ENCODE peak calls at places on chromosomes 1 and 21, in seven cellular contexts. M is suprapubic skin, J is transverse colon, N is sigmoid colon, H is K562, K is stomach, I is H1. F is an unnamed sample.

GRCh38 chr1:175152006-175152652 is 40.4 kb downstream of the KIAA0040 start:
- DNase-seq in I (no peak), M (no peak), H (peak), K (peak), J (peak), N (peak), F (peak)

GRCh38 chr1:156639601-156640101 is 2.3 kb upstream of the BCAN start:
- DNase-seq in J (no peak), M (no peak), I (no peak), H (no peak), K (no peak), N (no peak), F (no peak)

GRCh38 chr1:181104042-181104789 is 15.7 kb downstream of the IER5 start:
- DNase-seq in H (no peak), K (no peak), I (no peak), J (no peak), N (no peak), M (no peak), F (peak)

GRCh38 chr21:44293551-44294231 is 6.2 kb upstream of the PFKL start:
- DNase-seq in N (no peak), H (no peak), M (no peak), I (no peak), J (no peak), K (no peak), F (no peak)

GRCh38 chr1:46526689-46527291 is 24.7 kb downstream of the KNCN start:
- DNase-seq in M (no peak), N (no peak), H (peak), J (peak), K (peak), I (no peak), F (no peak)

GRCh38 chr1:98991127-98992003 is 13.3 kb downstream of the PLPPR5 start:
- DNase-seq in I (no peak), K (no peak), N (no peak), M (no peak), J (no peak), H (no peak), F (no peak)

GRCh38 chr1:90371106-90371813 is 345.8 kb downstream of the BARHL2 start:
- DNase-seq in J (no peak), M (no peak), I (no peak), N (no peak), H (no peak), K (no peak), F (no peak)

GRCh38 chr1:39205102-39205780 is 746 bp downstream of the MACF1 start:
- DNase-seq in J (peak), N (no peak), M (no peak), H (peak), I (no peak), K (peak), F (no peak)

GRCh38 chr1:18199462-18199861 is 91.9 kb downstream of the IGSF21 start:
- DNase-seq in H (no peak), J (no peak), K (no peak), I (no peak), N (no peak), M (no peak), F (no peak)

GRCh38 chr1:14602131-14602530 is 3.6 kb downstream of the KAZN start:
- DNase-seq in H (no peak), I (no peak), J (peak), M (peak), K (peak), N (peak), F (no peak)

GRCh38 chr1:174626031-174627020 is 178.6 kb downstream of the GPR52 start:
- DNase-seq in J (no peak), I (no peak), H (no peak), M (no peak), N (no peak), K (no peak), F (no peak)

GRCh38 chr1:171397851-171398469 is 84.0 kb downstream of the FMO4 start:
- DNase-seq in J (no peak), M (no peak), I (no peak), K (no peak), N (no peak), H (no peak), F (no peak)

GRCh38 chr21:46377789-46378188 is 53.8 kb downstream of the PCNT start:
- DNase-seq in H (no peak), J (no peak), N (no peak), M (no peak), K (no peak), I (no peak), F (no peak)

GRCh38 chr1:60245371-60245770 is 171.8 kb upstream of the C1orf87 start:
- DNase-seq in J (no peak), I (no peak), N (no peak), M (no peak), H (no peak), K (no peak), F (no peak)

GRCh38 chr1:181545385-181545784 is 62.1 kb downstream of the CACNA1E start:
- DNase-seq in M (no peak), K (no peak), J (no peak), I (no peak), H (no peak), N (no peak), F (no peak)

GRCh38 chr1:28602536-28603439 is 10.7 kb downstream of the RAB42 start:
- DNase-seq in J (peak), M (no peak), H (peak), N (peak), K (peak), I (no peak), F (peak)

GRCh38 chr1:185477638-185478216 is 160.7 kb upstream of the IVNS1ABP start:
- DNase-seq in H (no peak), M (no peak), J (peak), N (no peak), I (no peak), K (peak), F (no peak)

GRCh38 chr1:222046684-222047083 is 304.8 kb upstream of the DUSP10 start:
- DNase-seq in J (no peak), H (no peak), I (no peak), K (no peak), N (no peak), M (no peak), F (no peak)

GRCh38 chr1:201591981-201592380 is 53.1 kb downstream of the NAV1 start:
- DNase-seq in K (no peak), H (no peak), J (no peak), M (no peak), N (peak), I (no peak), F (no peak)

GRCh38 chr1:199161766-199162303 is 523.0 kb downstream of the PTPRC start:
- DNase-seq in J (no peak), I (no peak), N (no peak), K (no peak), M (no peak), H (no peak), F (no peak)

GRCh38 chr1:220827445-220828210 is 40.9 kb downstream of the MTARC1 start:
- DNase-seq in N (no peak), M (no peak), K (no peak), I (no peak), H (no peak), J (no peak), F (no peak)

GRCh38 chr1:18557621-18558465 is 72.8 kb upstream of the PAX7 start:
- DNase-seq in H (no peak), J (peak), M (no peak), K (peak), I (peak), N (no peak), F (no peak)

GRCh38 chr1:34900775-34901502 is 28.5 kb downstream of the DLGAP3 start:
- DNase-seq in K (no peak), H (no peak), N (no peak), M (no peak), I (no peak), J (no peak), F (no peak)

GRCh38 chr1:20726932-20727745 is 5.4 kb downstream of the SH2D5 start:
- DNase-seq in M (no peak), J (no peak), K (peak), H (no peak), N (peak), I (no peak), F (no peak)

GRCh38 chr1:56709269-56709880 is 64.3 kb downstream of the PRKAA2 start:
- DNase-seq in J (no peak), M (no peak), N (no peak), I (no peak), K (no peak), H (peak), F (peak)

GRCh38 chr1:10170362-10170665 is 40.1 kb upstream of the KIF1B start:
- DNase-seq in J (no peak), K (no peak), N (no peak), M (no peak), H (no peak), I (no peak), F (no peak)

GRCh38 chr1:63116016-63116415 is 206.4 kb upstream of the FOXD3 start:
- DNase-seq in N (no peak), J (no peak), H (no peak), I (no peak), K (no peak), M (no peak), F (no peak)

GRCh38 chr1:63119575-63120155 is 202.7 kb upstream of the FOXD3 start:
- DNase-seq in K (no peak), I (no peak), M (no peak), N (no peak), H (no peak), J (no peak), F (no peak)

GRCh38 chr1:63112155-63112914 is 210.0 kb upstream of the FOXD3 start:
- DNase-seq in I (peak), K (no peak), N (no peak), J (no peak), M (no peak), H (no peak), F (no peak)

DNA sequence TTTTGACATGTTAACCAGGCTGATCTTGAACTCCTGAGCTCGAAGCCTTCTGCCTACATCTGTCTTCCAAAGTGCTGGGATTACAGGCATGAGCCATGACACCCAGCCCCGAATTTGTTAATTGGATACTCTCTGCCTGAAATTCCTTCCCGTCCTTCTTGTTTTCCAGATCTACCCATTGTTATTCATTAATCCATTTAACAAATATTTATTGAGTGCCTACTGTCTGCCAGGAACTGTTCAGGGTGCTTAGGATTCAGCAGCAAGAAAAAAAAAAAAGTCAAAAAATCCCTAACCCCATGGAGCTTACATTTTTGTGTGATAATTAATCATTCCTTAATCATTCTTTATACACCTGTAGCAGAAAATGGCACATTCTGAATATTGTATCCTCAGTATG is 206.8 kb upstream of the FOXD3 start:
- DNase-seq in J (no peak), H (no peak), M (no peak), I (no peak), K (no peak), N (no peak), F (no peak)
- TF ChIP-seq EP300 in J (no peak), H (no peak), M (no peak), I (no peak), K (no peak), N (no peak), F (no peak)

DNA sequence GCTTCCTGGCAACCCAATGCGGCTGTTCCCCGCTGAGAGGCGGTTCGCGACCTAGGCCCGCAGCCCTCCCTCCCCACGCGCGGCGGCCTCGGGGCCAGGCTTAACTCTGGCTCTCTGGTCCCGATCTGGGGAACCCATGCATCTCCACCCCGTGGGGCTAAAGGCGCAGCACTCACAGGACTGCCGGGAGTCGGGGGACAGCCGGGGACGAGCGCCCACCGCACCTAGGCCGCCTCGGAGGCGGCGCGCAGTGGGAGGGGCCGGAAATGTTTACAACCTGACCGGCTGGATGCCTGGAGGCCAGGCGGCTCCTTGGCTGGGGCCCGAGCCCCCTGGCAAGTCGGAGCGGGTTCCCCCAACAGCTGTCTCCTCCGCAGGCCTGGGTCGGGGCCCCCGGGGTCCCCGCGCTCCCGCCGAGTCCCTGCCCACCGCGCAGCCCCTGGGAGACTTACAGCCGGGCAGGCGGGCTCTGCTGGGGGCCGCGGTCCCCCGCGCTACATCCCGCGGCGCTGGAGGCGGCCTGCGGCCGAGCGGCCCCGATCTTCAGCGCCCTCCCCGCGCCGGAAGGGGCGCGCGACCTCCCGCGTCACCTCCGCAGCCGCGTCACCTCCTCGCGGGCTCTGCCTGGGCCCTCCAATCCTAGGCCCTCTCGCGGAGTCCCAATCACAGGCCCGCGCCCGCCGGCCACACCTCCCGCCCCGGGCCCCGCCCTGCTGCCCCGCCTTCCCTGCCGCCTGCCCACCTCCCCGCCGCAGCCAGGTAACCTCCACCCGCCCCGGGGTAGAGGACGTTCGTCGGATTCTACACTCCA is at the start of gene ADIPOR1:
- DNase-seq in M (peak), J (peak), H (peak), N (peak), K (peak), I (no peak), F (peak)
- TF ChIP-seq EP300 in M (no peak), J (no peak), H (no peak), N (no peak), K (no peak), I (no peak), F (no peak)

DNA sequence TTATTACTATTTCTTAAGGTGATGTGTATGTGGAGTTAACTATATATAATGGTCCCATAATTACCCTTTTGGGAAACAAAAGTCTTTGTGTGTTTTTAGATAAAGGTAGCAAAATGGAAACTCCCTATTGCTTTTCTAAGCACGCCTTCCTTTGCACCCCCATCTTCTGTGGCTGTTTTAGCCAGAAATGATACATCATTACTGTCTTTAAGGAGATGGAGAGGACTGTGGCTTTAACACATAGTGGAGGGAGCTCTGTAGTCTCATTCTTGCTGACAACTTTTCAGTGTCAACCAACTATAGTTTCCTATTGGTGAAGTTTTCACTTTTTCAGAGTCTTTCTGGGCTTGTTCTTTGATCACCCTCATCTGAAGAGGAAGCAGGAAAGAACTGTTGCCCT is 1.0 kb downstream of the APOBEC4 start:
- DNase-seq in M (no peak), N (no peak), J (no peak), K (no peak), H (no peak), I (no peak), F (no peak)
- TF ChIP-seq EP300 in M (no peak), N (no peak), J (no peak), K (no peak), H (no peak), I (no peak), F (no peak)

DNA sequence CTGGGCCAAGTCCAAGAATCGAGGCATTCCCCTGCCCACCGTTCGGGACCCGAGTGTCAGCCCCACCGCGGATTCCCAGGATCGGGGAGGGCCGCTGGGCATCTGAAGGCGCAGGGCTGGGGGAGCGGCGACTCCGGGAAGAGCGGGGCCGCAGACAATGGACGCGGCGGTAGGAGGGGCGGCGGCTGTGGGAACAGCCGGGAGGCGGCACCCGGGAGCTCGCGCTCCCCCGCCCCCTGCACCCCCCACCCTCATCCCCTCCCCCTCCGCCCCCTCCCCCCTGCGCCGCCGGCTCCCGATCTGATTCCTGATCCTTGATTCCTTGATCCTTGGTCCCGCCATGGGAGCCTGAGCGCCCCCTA is at the start of gene VANGL2:
- DNase-seq in I (no peak), J (peak), N (peak), H (peak), M (no peak), K (peak), F (peak)
- TF ChIP-seq EP300 in I (peak), J (no peak), N (no peak), H (peak), M (no peak), K (no peak), F (no peak)

GRCh38 chr1:32933742-32934322 is 30.8 kb downstream of the RNF19B start:
- DNase-seq in I (no peak), J (peak), N (no peak), K (peak), H (no peak), M (no peak), F (peak)
- TF ChIP-seq EP300 in I (no peak), J (peak), N (no peak), K (no peak), H (no peak), M (no peak), F (no peak)